ENCODE peak calls at places on chromosome 12, in nine cellular contexts. K, W, E, C, B, J, O, U and D are unnamed samples.

GRCh38 chr12:54977155-54977554 is 7.4 kb downstream of the TESPA1 start:
- DNase-seq in K (no peak), W (no peak), E (no peak), C (no peak), B (peak; percentile 53), J (no peak), O (no peak), U (no peak), D (no peak)

GRCh38 chr12:22051114-22051698 is 5.2 kb downstream of the CMAS start:
- DNase-seq in K (no peak), W (no peak), E (no peak), C (no peak), B (peak; percentile 39), J (no peak), O (no peak), U (no peak), D (no peak)

GRCh38 chr12:98424726-98425401 is 90.5 kb upstream of the TMPO start:
- DNase-seq in K (peak; percentile 60), W (peak; percentile 78), E (peak; percentile 39), C (peak; percentile 49), B (peak; percentile 92), J (no peak), O (no peak), U (no peak), D (peak; percentile 51)

GRCh38 chr12:59070534-59070933 is 150.2 kb upstream of the LRIG3 start:
- DNase-seq in K (no peak), W (no peak), E (no peak), C (no peak), B (peak; percentile 19), J (no peak), O (no peak), U (no peak), D (no peak)

GRCh38 chr12:132179431-132180362 is 35.4 kb downstream of the NOC4L start:
- DNase-seq in K (no peak), W (no peak), E (no peak), C (no peak), B (no peak), J (peak; percentile 27), O (no peak), U (no peak), D (no peak)

GRCh38 chr12:104494137-104494815 is 37.5 kb downstream of the CHST11 start:
- DNase-seq in K (peak; percentile 51), W (no peak), E (peak; percentile 57), C (peak; percentile 32), B (no peak), J (no peak), O (no peak), U (no peak), D (no peak)

GRCh38 chr12:43964966-43965365 is 129.1 kb downstream of the TMEM117 start:
- DNase-seq in K (no peak), W (no peak), E (no peak), C (no peak), B (peak; percentile 32), J (no peak), O (no peak), U (no peak), D (no peak)

GRCh38 chr12:89389755-89390661 is 37.7 kb upstream of the DUSP6 start:
- DNase-seq in K (no peak), W (no peak), E (no peak), C (no peak), B (peak; percentile 14), J (no peak), O (no peak), U (no peak), D (no peak)

DNA sequence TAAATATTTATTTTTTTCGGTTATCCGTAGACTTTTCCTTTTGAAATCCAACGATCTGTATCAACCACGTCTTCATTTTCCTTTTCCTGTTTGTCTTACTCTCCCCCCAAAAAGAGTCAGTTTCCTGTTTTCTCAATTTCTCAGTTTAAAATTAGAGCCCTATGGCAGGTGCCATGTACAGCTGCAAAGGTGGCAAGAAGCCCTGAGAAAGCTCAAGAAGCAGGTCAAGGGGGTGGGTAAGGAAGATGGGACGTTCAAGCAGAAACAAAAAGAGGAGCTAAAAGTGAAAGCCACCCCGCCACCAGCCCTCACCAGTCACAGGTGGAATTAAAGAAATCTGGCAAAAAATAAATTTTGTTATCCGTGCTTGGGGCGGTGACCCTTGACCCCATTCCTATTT is 26.7 kb downstream of the SLC35E3 start:
- DNase-seq in K (no peak), W (no peak), E (no peak), C (no peak), B (no peak), J (no peak), O (no peak), U (no peak), D (no peak)
- H3K4me3 ChIP-seq in K (no peak overlapping the region), W (no peak overlapping the region), E (no peak overlapping the region), C (no peak overlapping the region), B (no peak overlapping the region), J (no peak overlapping the region), O (no peak overlapping the region), U (no peak overlapping the region), D (no peak overlapping the region)

GRCh38 chr12:92703777-92704176 is 988 bp downstream of the PLEKHG7 start:
- DNase-seq in K (no peak), W (no peak), E (no peak), C (no peak), B (peak; percentile 50), J (no peak), O (no peak), U (no peak), D (no peak)
- H3K4me3 ChIP-seq in K (no peak overlapping the region), W (no peak overlapping the region), E (no peak overlapping the region), C (no peak overlapping the region), B (no peak overlapping the region), J (no peak overlapping the region), O (no peak overlapping the region), U (no peak overlapping the region), D (no peak overlapping the region)

GRCh38 chr12:52241205-52241842 is 8.3 kb downstream of the KRT7 start:
- DNase-seq in K (no peak), W (no peak), E (no peak), C (no peak), B (no peak), J (no peak), O (no peak), U (no peak), D (no peak)

GRCh38 chr12:52242442-52243263 is 9.6 kb downstream of the KRT7 start:
- DNase-seq in K (no peak), W (no peak), E (no peak), C (no peak), B (no peak), J (no peak), O (no peak), U (no peak), D (no peak)

GRCh38 chr12:52243774-52244614 is 11.0 kb downstream of the KRT7 start:
- DNase-seq in K (peak; percentile 87), W (peak; percentile 95), E (peak; percentile 56), C (peak; percentile 91), B (peak; percentile 93), J (peak; percentile 87), O (peak; percentile 37), U (peak; percentile 88), D (peak; percentile 51)

GRCh38 chr12:52244615-52244994 is 11.6 kb downstream of the KRT7 start:
- DNase-seq in K (no peak), W (no peak), E (no peak), C (no peak), B (peak; percentile 40), J (no peak), O (no peak), U (no peak), D (no peak)

GRCh38 chr12:52243264-52243773 is 10.3 kb downstream of the KRT7 start:
- DNase-seq in K (no peak), W (no peak), E (no peak), C (peak; percentile 81), B (peak; percentile 73), J (no peak), O (no peak), U (no peak), D (no peak)
- H3K4me3 ChIP-seq in K (no peak overlapping the region), W (no peak overlapping the region), E (no peak overlapping the region), C (no peak overlapping the region), B (no peak overlapping the region), J (no peak overlapping the region), O (no peak overlapping the region), U (no peak overlapping the region), D (no peak overlapping the region)

DNA sequence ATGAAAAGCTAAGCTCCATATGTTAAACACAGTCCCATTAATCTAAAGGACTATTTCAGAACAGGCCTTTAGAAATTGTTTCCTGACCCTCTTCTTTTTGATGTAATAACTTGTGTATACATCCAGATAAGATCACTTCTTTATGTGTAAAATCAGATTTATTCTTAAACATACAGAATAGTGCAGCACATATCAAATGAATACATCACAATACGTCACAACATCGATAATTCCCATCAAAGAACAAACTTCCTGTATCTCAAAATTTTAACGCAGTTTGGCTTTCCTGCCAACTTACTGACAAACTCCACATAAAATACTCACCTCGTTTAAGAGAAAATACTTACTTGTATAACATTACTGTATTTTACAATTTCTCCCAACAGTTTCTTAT is 108.7 kb downstream of the ITPR2 start:
- DNase-seq in K (no peak), W (no peak), E (no peak), C (no peak), B (no peak), J (no peak), O (no peak), U (no peak), D (no peak)
- H3K4me3 ChIP-seq in K (no peak overlapping the region), W (no peak overlapping the region), E (no peak overlapping the region), C (no peak overlapping the region), B (peak overlapping the region; percentile 20), J (no peak overlapping the region), O (no peak overlapping the region), U (no peak overlapping the region), D (no peak overlapping the region)

GRCh38 chr12:87660987-87661769 is 368.0 kb downstream of the C12orf50 start:
- DNase-seq in K (no peak), W (no peak), E (no peak), C (peak; percentile 24), B (no peak), J (no peak), O (no peak), U (no peak), D (no peak)
- H3K4me3 ChIP-seq in K (peak overlapping the region; percentile 32), W (peak overlapping the region; percentile 26), E (no peak overlapping the region), C (no peak overlapping the region), B (no peak overlapping the region), J (no peak overlapping the region), O (no peak overlapping the region), U (no peak overlapping the region), D (peak overlapping the region; percentile 26)

DNA sequence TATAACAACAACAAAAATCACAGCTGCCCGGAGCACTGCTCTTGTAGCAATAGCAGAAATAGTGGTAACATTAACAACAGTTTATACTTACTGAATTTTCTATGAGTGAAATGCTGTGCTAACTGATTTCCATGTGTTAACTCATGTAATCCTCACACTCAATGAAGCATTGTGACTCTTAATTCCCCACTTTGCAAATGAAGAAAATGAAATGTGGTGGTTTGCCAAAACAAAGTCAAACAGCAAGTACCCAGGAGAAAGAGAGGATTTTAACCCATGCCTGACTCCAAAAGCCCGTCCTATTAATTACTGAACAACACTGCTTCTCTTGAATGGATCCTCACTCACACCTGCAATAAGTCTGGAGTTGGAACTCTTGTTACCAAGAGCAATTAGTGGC is 123.5 kb downstream of the MED13L start:
- DNase-seq in K (no peak), W (no peak), E (no peak), C (no peak), B (no peak), J (no peak), O (no peak), U (no peak), D (no peak)
- H3K4me3 ChIP-seq in K (no peak overlapping the region), W (no peak overlapping the region), E (no peak overlapping the region), C (no peak overlapping the region), B (no peak overlapping the region), J (no peak overlapping the region), O (no peak overlapping the region), U (no peak overlapping the region), D (no peak overlapping the region)